ENCODE peak calls at places on chromosomes 4 and X, in four cellular contexts. Q is endothelial cell of umbilical vein, D is A549, X is HepG2. J is an unnamed sample.

GRCh38 chr4:168856312-168856711 is 153.7 kb downstream of the CBR4 start:
- DNase-seq in Q (no peak), D (no peak), X (no peak), J (no peak)

GRCh38 chr4:151692821-151693504 is 67.8 kb downstream of the GATB start:
- DNase-seq in Q (peak), D (no peak), X (no peak), J (no peak)

GRCh38 chr4:39846135-39846534 is 131.6 kb downstream of the PDS5A start:
- DNase-seq in Q (no peak), D (no peak), X (no peak), J (no peak)

GRCh38 chr4:81606796-81607550 is 135.3 kb upstream of the RASGEF1B start:
- DNase-seq in Q (no peak), D (no peak), X (no peak), J (peak)

GRCh38 chr4:154399259-154399974 is 92.2 kb downstream of the DCHS2 start:
- DNase-seq in Q (no peak), D (peak), X (peak), J (no peak)

GRCh38 chr4:186606593-186606992 is 51.2 kb upstream of the MTNR1A start:
- DNase-seq in Q (no peak), D (no peak), X (no peak), J (no peak)

GRCh38 chrX:12174358-12174757 is 36.1 kb downstream of the FRMPD4 start:
- DNase-seq in Q (no peak), D (no peak), X (no peak), J (no peak)

GRCh38 chr4:44425614-44426208 is 22.9 kb downstream of the KCTD8 start:
- DNase-seq in Q (peak), D (no peak), X (no peak), J (peak)

GRCh38 chrX:15911729-15912550 is 57.3 kb upstream of the AP1S2 start:
- DNase-seq in Q (no peak), D (no peak), X (no peak), J (no peak)

GRCh38 chr4:142248946-142249345 is 597.2 kb downstream of the INPP4B start:
- DNase-seq in Q (no peak), D (no peak), X (no peak), J (no peak)

GRCh38 chr4:72568959-72569718 is at the start of gene ADAMTS3:
- DNase-seq in Q (peak), D (peak), X (no peak), J (peak)

GRCh38 chrX:23195097-23195496 is 139.6 kb upstream of the PTCHD1 start:
- DNase-seq in Q (no peak), D (no peak), X (no peak), J (no peak)

GRCh38 chrX:150227873-150228272 is 135.2 kb upstream of the MAMLD1 start:
- DNase-seq in Q (no peak), D (no peak), X (no peak), J (no peak)

GRCh38 chr4:154982187-154983047 is 201.3 kb downstream of the RBM46 start:
- DNase-seq in Q (peak), D (peak), X (peak), J (peak)

GRCh38 chrX:152399395-152399794 is 51.7 kb downstream of the GABRA3 start:
- DNase-seq in Q (no peak), D (no peak), X (no peak), J (no peak)
- TF ChIP-seq JUN in Q (no peak), D (no peak), X (no peak), J (no peak)

GRCh38 chr4:6476893-6477292 is 4.5 kb upstream of the PPP2R2C start:
- DNase-seq in Q (no peak), D (no peak), X (no peak), J (no peak)
- TF ChIP-seq JUN in Q (no peak), D (no peak), X (no peak), J (no peak)

GRCh38 chr4:140630246-140630645 is 61.5 kb upstream of the UCP1 start:
- DNase-seq in Q (no peak), D (no peak), X (no peak), J (no peak)

GRCh38 chr4:140622333-140622958 is 53.7 kb upstream of the UCP1 start:
- DNase-seq in Q (no peak), D (no peak), X (no peak), J (no peak)

GRCh38 chr4:140626982-140627381 is 58.2 kb upstream of the UCP1 start:
- DNase-seq in Q (peak), D (no peak), X (no peak), J (no peak)

GRCh38 chr4:140633154-140633553 is 64.4 kb upstream of the UCP1 start:
- DNase-seq in Q (no peak), D (no peak), X (no peak), J (no peak)

GRCh38 chr4:140628016-140628415 is 59.3 kb upstream of the UCP1 start:
- DNase-seq in Q (no peak), D (no peak), X (no peak), J (no peak)
- TF ChIP-seq JUN in Q (no peak), D (no peak), X (no peak), J (no peak)

DNA sequence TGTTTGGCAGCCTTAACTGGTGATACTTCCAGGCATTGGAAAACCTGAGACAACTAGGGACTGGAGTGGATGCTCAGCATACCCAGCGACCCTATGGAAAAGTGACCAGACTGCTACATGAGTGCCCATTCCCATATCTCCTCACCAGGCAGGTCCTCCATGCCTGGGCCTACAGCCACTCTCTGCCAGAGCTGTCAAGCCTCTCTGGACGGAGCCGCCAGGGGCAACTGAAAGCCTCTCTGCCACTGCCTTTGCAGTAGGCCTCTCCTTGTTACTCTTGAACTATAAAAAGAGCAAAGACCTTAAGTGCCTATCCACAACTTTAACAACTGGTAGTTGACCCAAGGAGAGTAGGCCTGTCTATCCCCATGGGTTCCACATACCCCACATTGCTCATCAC is 20.2 kb upstream of the FAAH2 start:
- DNase-seq in Q (no peak), D (no peak), X (no peak), J (no peak)
- TF ChIP-seq JUN in Q (no peak), D (no peak), X (no peak), J (no peak)

GRCh38 chr4:12507868-12508481 is 976.2 kb downstream of the RAB28 start:
- DNase-seq in Q (no peak), D (no peak), X (no peak), J (no peak)
- TF ChIP-seq JUN in Q (no peak), D (no peak), X (no peak), J (no peak)

DNA sequence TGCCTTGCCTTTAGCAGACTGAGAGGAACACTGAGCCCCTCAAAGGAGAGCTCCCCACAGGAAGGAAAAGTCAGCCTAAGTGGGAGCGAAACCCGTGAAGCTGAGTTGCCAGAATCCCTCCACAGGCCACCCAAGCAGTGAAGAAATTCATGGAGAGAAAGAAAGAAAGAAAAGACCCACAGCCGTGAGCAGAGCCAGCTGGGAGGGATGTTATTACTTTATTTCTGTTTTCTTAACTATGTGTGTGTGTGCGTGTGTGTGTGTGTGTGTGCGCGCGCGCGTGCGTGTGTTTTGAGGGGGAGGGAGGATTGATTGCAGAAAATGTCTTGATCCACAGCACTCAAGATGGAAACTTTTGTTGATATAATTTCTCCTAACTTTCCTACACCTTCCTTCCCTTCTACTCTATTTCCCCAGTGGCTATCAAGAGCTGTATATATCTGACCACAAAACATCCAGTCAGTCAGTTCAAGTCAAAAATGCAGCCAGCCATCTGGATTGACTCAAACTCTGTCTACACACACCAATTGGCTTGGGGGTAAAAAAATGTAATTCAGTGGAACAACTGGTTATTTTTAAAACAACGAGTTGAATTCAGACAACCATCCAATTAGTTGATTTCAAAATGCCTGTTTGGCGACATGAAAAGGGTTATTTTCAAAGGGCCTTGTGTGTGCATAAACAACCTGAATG is 13.8 kb upstream of the GPC3 start:
- DNase-seq in Q (no peak), D (no peak), X (no peak), J (no peak)
- TF ChIP-seq JUN in Q (no peak), D (no peak), X (no peak), J (no peak)

DNA sequence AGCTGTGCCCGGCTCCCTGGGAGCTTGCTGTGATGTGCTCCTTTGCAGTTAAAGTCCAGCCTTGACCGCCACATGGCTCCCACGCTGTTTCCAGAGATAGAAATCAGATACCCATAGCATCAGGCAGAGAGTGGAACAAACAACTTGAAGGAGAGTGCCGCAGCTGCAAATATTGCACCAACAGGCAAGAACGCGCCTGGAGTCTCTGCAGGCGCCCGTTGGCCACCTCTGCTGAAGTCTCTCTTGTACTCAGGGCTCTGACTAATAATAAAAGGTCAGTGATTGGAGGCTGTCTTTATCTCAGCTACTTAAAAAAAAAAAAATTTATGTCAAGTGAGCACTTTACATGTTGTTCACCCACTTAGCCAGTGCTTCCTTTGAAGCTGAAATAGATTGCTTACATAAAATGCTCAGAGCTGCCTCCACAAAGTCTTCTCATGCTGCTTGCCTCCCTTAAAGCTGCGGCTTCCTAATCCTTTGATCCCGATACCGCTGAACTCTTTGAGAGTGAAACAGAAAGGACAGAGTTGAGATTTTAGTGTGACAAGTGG is 30.9 kb upstream of the TENM3 start:
- DNase-seq in Q (no peak), D (no peak), X (no peak), J (no peak)
- TF ChIP-seq JUN in Q (no peak), D (no peak), X (no peak), J (no peak)

DNA sequence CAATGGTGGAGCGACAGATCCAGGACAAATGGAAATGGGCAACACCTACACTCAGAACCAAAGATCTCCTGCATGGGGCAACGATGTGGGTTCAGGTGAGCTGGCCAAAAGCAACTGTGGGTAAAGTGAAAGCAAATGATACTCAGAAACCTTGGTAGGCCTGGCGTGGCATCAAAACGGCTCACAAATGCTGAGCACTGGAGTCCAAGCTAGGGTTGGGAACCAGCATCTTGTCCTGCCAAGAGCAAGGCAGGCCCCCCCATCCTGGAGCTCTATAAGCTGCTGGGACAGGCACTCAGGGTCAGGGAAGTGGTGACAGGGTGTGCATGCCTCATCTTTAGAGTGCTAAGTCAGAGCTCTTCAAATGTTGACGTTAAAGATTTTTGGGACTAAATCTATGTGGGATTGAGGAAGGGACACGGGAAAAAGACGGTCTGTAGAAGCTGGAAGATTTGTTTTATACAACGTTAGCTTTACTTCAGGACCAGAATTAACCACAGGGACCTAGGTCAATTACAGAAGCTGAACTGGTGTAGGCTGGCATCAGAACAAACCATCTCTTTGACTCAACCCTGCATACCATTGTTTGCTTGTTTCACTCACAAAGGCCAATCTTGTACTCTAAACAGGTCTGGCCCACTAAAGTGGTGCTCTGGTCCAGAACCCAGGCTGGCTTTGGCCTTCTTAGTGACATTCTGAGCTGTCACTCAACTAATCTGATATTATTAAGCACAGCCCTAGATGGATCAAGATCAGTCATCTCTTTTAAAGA is 10.7 kb downstream of the ATP8A1 start:
- DNase-seq in Q (no peak), D (no peak), X (no peak), J (no peak)
- TF ChIP-seq JUN in Q (no peak), D (no peak), X (no peak), J (no peak)